ENCODE peak calls at places on chromosomes 6 and 20, in six cellular contexts. A, C, J, E, X and F are unnamed samples.

GRCh38 chr6:1834641-1835516 is 225.2 kb downstream of the FOXC1 start:
- DNase-seq in C (no peak), E (no peak), J (no peak), X (no peak), A (no peak), F (no peak)

GRCh38 chr6:158686311-158686710 is 36.5 kb downstream of the SYTL3 start:
- DNase-seq in A (no peak), C (no peak), J (no peak), E (no peak), X (no peak), F (no peak)

GRCh38 chr6:4320860-4321259 is 185.5 kb upstream of the ECI2 start:
- DNase-seq in A (no peak), C (no peak), J (no peak), E (no peak), X (no peak), F (no peak)

GRCh38 chr20:3848565-3848964 is 1.9 kb downstream of the MAVS start:
- DNase-seq in E (no peak), C (no peak), J (no peak), X (no peak), A (no peak), F (no peak)

GRCh38 chr20:59820204-59821041 is 113.0 kb downstream of the SYCP2 start:
- DNase-seq in J (no peak), A (no peak), C (peak), X (no peak), E (no peak), F (no peak)

GRCh38 chr6:16162003-16162402 is 33.1 kb downstream of the MYLIP start:
- DNase-seq in C (no peak), E (peak), A (no peak), X (no peak), J (no peak), F (no peak)

GRCh38 chr6:3646616-3647362 is 104.7 kb downstream of the PXDC1 start:
- DNase-seq in E (no peak), A (peak), J (no peak), C (no peak), X (no peak), F (no peak)

GRCh38 chr6:14117158-14118090 is at the start of gene CD83:
- DNase-seq in A (peak), X (peak), J (peak), E (no peak), C (peak), F (peak)

GRCh38 chr20:819680-820327 is 13.7 kb upstream of the FAM110A start:
- DNase-seq in C (no peak), J (no peak), A (no peak), E (no peak), X (no peak), F (no peak)

GRCh38 chr6:165455488-165455887 is 146.1 kb upstream of the C6orf118 start:
- DNase-seq in E (no peak), C (no peak), J (no peak), X (no peak), A (no peak), F (no peak)

GRCh38 chr6:165451845-165452244 is 142.4 kb upstream of the C6orf118 start:
- DNase-seq in A (no peak), J (no peak), C (no peak), X (no peak), E (no peak), F (no peak)

GRCh38 chr6:165458134-165458533 is 148.7 kb upstream of the C6orf118 start:
- DNase-seq in C (no peak), J (no peak), A (no peak), E (no peak), X (no peak), F (no peak)

GRCh38 chr6:165453395-165453794 is 144.0 kb upstream of the C6orf118 start:
- DNase-seq in C (no peak), J (no peak), E (no peak), A (no peak), X (no peak), F (no peak)

DNA sequence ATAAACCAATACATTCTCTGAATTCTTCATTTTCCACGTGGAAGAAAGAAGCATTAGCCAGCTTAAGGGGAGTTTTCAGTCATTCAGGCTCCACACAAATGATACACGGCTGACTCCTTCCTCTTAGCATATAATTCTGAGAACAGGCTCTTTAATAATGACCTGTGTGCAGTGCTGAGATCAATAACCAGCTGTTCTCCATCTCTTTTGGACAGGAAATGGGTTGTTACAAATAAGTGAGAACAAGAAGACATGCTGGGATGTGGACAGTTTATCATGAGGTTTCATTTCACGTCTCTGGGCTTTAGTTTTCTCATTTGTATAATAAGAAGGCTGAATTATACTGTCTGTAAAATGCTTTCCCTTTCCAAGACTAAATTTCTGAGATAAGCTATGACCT is 146.9 kb upstream of the C6orf118 start:
- DNase-seq in E (no peak), C (no peak), A (no peak), X (no peak), J (no peak), F (no peak)
- TF ChIP-seq GABPA in E (no peak), C (no peak), A (no peak), X (no peak), J (no peak), F (no peak)

GRCh38 chr6:31529329-31530150 is 778 bp downstream of the MCCD1 start:
- DNase-seq in A (no peak), X (no peak), C (no peak), J (peak), E (no peak), F (no peak)
- TF ChIP-seq POLR2AphosphoS5 in A (no peak), X (peak), C (no peak), J (peak), E (peak), F (peak)

DNA sequence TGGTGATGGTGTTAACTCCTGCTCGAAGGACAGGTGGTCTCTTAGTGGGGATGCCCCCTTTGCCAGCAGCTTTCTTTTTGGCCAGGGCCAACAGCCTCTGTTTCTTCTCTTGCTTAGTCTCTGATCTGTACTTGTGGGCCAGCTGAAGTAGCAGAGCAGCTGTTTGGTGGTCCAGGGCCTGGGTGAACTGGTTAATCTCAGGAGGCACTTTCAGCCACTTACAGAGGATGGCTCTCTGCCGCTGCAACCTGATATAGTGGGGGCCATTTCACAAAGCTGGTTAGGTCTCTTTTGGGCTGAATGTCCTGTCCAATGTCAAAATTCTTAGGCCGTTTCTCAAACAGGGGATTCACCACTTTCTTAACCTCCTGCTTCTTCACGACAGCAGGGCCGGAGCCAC is 23.2 kb upstream of the LOC128125822 start:
- DNase-seq in E (no peak), X (no peak), A (no peak), C (no peak), J (no peak), F (no peak)
- TF ChIP-seq GABPA in E (no peak), X (no peak), A (no peak), C (no peak), J (no peak), F (no peak)

DNA sequence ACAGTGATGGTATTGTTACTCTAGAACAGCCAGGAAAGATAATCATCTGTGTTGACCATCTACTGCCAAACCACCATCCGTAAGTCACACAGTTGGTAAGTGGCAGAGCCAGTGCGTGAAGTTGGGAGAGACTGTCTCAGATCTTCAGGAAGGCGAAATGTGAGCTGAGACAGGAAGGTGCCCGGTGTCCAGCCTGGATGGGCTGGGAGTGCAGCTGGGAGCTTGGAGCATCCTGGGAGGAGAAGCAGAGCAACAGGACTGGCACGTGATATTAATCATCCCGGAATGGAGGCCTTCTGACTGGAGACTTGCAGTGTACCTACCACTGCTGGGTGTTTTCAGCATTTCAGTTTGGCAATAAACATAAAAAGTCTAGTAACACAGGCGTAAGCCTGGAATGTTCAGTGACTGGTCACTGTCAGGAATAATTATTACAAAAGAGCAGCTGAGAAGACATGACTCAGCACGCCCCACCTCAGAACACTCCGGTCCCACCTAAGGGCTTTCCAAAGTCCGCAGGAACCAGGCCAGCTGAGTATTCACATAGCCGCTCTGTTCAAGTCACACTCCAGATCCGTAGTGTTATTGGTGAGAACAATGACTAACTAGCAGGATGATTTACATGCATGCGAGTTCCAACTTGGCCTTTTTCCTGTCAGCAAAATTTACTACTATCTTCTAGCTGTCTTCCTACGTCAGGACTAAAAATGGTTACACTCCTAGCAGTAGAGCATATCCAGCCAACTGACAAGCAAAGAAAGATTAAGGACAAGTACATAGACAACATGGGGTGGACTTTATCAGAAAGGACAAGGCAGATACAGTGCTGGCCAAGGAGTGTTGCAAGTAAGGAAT is 45.1 kb upstream of the PNRC1 start:
- DNase-seq in E (no peak), A (no peak), X (peak), J (peak), C (no peak), F (no peak)
- TF ChIP-seq POLR2AphosphoS5 in E (no peak), A (no peak), X (no peak), J (no peak), C (peak), F (no peak)

DNA sequence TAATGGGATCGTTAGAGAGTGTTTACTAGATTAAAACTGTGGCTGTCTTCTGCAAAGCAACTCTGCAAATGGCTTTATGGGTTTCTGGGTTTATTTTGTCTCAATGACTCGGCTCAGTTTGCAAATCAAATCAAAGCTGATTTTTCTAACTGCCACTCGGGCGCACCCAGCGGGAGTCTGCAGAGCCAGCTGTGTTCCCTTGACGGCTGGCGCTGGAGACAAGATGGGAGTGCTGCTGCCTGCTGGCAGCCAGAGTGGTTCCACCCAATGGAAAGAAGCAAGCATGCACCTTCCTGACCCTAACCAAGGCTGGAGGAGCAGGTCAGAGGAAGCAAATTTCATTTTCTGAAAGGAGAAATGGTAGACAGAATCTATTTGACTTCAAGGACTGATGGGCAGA is 659.0 kb upstream of the CHD6 start:
- DNase-seq in J (no peak), E (no peak), C (peak), X (no peak), A (no peak), F (no peak)
- TF ChIP-seq GABPA in J (no peak), E (no peak), C (no peak), X (no peak), A (no peak), F (no peak)

GRCh38 chr6:7140631-7141366 is 33.0 kb downstream of the RREB1 start:
- DNase-seq in A (peak), X (peak), E (no peak), J (peak), C (peak), F (peak)
- TF ChIP-seq POLR2AphosphoS5 in A (peak), X (peak), E (peak), J (peak), C (peak), F (peak)

DNA sequence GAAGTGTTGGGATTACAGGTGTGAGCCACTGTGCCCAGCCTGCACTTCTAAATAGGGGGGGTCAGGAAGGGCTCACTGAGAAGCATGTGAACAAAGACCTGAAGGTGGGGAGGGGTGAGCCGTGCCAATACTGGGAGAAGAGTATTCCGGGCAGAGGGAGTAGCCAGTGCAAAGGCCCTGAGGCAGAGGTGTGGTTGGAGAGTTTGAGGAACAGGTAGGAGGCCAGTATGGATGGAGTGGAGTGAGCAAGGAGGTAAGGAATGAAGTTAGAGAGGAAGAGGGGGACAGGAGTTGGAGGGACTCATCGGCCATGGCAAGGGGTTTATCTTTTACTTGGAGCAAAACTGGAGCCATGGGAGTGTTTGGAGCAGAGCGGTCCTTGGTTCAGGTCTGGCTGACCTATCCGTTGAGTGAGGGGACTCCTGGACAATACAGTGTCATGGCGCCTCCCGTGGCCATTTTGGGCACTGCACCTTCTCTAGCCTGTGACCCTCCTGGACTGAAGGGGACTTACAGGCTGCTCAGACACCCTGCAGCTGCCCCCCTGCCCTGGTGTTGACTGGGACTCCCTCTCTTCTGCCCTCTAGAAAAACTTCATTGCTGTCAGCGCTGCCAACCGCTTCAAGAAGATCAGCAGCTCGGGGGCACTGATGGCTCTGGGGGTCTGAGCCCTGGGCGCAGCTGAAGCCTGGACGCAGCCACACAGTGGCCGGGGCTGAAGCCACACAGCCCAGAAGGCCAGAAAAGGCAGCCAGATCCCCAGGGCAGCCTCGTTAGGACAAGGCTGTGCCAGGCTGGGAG is 12.1 kb downstream of the FOXS1 start:
- DNase-seq in X (peak), J (peak), A (peak), C (peak), E (no peak), F (no peak)
- TF ChIP-seq GABPA in X (no peak), J (no peak), A (peak), C (no peak), E (no peak), F (no peak)

GRCh38 chr20:23456873-23457272 is 4.2 kb upstream of the CST11 start:
- DNase-seq in C (no peak), X (no peak), E (no peak), A (no peak), J (no peak), F (no peak)
- TF ChIP-seq POLR2AphosphoS5 in C (no peak), X (no peak), E (no peak), A (no peak), J (no peak), F (no peak)

DNA sequence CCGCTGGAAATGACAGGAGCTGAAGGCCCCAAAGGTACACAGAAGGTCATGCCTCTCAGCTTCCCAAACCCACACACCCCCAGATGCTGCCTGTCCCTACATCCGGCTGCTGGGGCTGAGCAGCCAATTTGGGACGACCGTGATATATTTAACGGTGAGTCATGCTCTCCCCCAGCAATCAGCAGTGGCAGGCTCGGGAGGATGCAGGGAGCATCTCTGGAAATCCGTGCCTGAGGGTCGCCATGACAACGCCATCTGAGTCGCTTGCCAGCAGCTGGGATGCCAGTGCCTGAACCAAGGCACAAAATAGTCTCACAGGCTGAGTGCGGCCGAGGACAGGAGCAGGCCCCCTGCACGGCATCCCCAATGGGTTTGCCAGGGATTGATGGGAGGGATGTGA is 57.9 kb downstream of the KCNB1 start:
- DNase-seq in C (peak), X (peak), J (no peak), E (no peak), A (no peak), F (no peak)
- TF ChIP-seq GABPA in C (no peak), X (no peak), J (no peak), E (no peak), A (no peak), F (no peak)